ENCODE peak calls at places on chromosome 20, in nine cellular contexts. One of them, this sample, is unnamed.

GRCh38 chr20:57802877-57803717 is 93.3 kb upstream of the PMEPA1 start:
- DNase-seq in Peyer's patch: no peak
- DNase-seq in CD8-positive, alpha-beta memory T cell: no peak
- DNase-seq in heart left ventricle: no peak
- DNase-seq in left ventricle myocardium inferior: no peak
- DNase-seq in IMR-90: no peak
- DNase-seq in OCI-LY7: no peak
- DNase-seq in stomach: no peak
- DNase-seq in keratinocyte: no peak
- DNase-seq in this sample: no peak

GRCh38 chr20:24978493-24978892 is 14.1 kb downstream of the APMAP start:
- DNase-seq in Peyer's patch: no peak
- DNase-seq in CD8-positive, alpha-beta memory T cell: no peak
- DNase-seq in heart left ventricle: no peak
- DNase-seq in left ventricle myocardium inferior: no peak
- DNase-seq in IMR-90: no peak
- DNase-seq in OCI-LY7: no peak
- DNase-seq in stomach: no peak
- DNase-seq in keratinocyte: no peak
- DNase-seq in this sample: peak

GRCh38 chr20:21708738-21709534 is 3.5 kb downstream of the PAX1 start:
- DNase-seq in Peyer's patch: no peak
- DNase-seq in CD8-positive, alpha-beta memory T cell: no peak
- DNase-seq in heart left ventricle: no peak
- DNase-seq in left ventricle myocardium inferior: no peak
- DNase-seq in IMR-90: no peak
- DNase-seq in OCI-LY7: no peak
- DNase-seq in stomach: no peak
- DNase-seq in keratinocyte: no peak
- DNase-seq in this sample: no peak

GRCh38 chr20:1813101-1813529 is 82.1 kb upstream of the SIRPA start:
- DNase-seq in Peyer's patch: no peak
- DNase-seq in CD8-positive, alpha-beta memory T cell: no peak
- DNase-seq in heart left ventricle: peak
- DNase-seq in left ventricle myocardium inferior: peak
- DNase-seq in IMR-90: peak
- DNase-seq in OCI-LY7: no peak
- DNase-seq in stomach: peak
- DNase-seq in keratinocyte: no peak
- DNase-seq in this sample: peak

GRCh38 chr20:44079291-44079690 is 107.7 kb downstream of the JPH2 start:
- DNase-seq in Peyer's patch: no peak
- DNase-seq in CD8-positive, alpha-beta memory T cell: no peak
- DNase-seq in heart left ventricle: no peak
- DNase-seq in left ventricle myocardium inferior: no peak
- DNase-seq in IMR-90: no peak
- DNase-seq in OCI-LY7: no peak
- DNase-seq in stomach: no peak
- DNase-seq in keratinocyte: no peak
- DNase-seq in this sample: no peak

GRCh38 chr20:61514018-61514755 is 262.1 kb downstream of the CDH4 start:
- DNase-seq in Peyer's patch: no peak
- DNase-seq in CD8-positive, alpha-beta memory T cell: no peak
- DNase-seq in heart left ventricle: no peak
- DNase-seq in left ventricle myocardium inferior: no peak
- DNase-seq in IMR-90: no peak
- DNase-seq in OCI-LY7: no peak
- DNase-seq in stomach: no peak
- DNase-seq in keratinocyte: no peak
- DNase-seq in this sample: no peak

GRCh38 chr20:39195495-39196129 is 233.5 kb downstream of the DHX35 start:
- DNase-seq in Peyer's patch: no peak
- DNase-seq in CD8-positive, alpha-beta memory T cell: no peak
- DNase-seq in heart left ventricle: no peak
- DNase-seq in left ventricle myocardium inferior: no peak
- DNase-seq in IMR-90: no peak
- DNase-seq in OCI-LY7: no peak
- DNase-seq in stomach: no peak
- DNase-seq in keratinocyte: no peak
- DNase-seq in this sample: no peak

GRCh38 chr20:51412991-51413471 is 129.5 kb downstream of the NFATC2 start:
- DNase-seq in Peyer's patch: no peak
- DNase-seq in CD8-positive, alpha-beta memory T cell: no peak
- DNase-seq in heart left ventricle: peak
- DNase-seq in left ventricle myocardium inferior: peak
- DNase-seq in IMR-90: no peak
- DNase-seq in OCI-LY7: no peak
- DNase-seq in stomach: no peak
- DNase-seq in keratinocyte: no peak
- DNase-seq in this sample: peak

GRCh38 chr20:5061209-5061608 is 58.5 kb downstream of the PCNA start:
- DNase-seq in Peyer's patch: no peak
- DNase-seq in CD8-positive, alpha-beta memory T cell: no peak
- DNase-seq in heart left ventricle: no peak
- DNase-seq in left ventricle myocardium inferior: no peak
- DNase-seq in IMR-90: peak
- DNase-seq in OCI-LY7: no peak
- DNase-seq in stomach: no peak
- DNase-seq in keratinocyte: peak
- DNase-seq in this sample: no peak

DNA sequence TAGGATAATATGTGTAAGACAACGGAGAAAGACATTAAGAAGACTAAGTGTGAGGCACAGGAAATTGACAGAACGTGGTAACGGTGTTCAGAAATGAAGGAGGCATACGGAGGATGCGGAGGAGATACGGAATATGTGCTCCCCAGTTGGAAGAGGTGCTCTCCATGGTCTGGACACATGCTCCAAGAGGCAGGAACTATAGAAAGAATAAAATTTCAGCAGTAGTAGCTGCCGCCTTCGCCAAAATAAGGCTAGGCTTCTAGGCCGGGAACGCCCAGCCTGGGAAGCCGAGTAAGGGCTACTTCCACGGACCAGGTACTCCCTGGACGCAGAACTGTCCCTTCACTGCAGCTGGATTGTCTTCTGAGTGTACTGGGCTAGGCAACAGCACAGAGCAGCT is 7.4 kb downstream of the MAFB start:
- DNase-seq in Peyer's patch: no peak
- DNase-seq in CD8-positive, alpha-beta memory T cell: no peak
- DNase-seq in heart left ventricle: no peak
- DNase-seq in left ventricle myocardium inferior: no peak
- DNase-seq in IMR-90: no peak
- DNase-seq in OCI-LY7: no peak
- DNase-seq in stomach: no peak
- DNase-seq in keratinocyte: no peak
- DNase-seq in this sample: no peak
- H3K27ac ChIP-seq in Peyer's patch: no peak
- H3K27ac ChIP-seq in CD8-positive, alpha-beta memory T cell: no peak
- H3K27ac ChIP-seq in heart left ventricle: peak
- H3K27ac ChIP-seq in left ventricle myocardium inferior: peak
- H3K27ac ChIP-seq in IMR-90: no peak
- H3K27ac ChIP-seq in OCI-LY7: no peak
- H3K27ac ChIP-seq in stomach: no peak
- H3K27ac ChIP-seq in keratinocyte: no peak
- H3K27ac ChIP-seq in this sample: no peak

DNA sequence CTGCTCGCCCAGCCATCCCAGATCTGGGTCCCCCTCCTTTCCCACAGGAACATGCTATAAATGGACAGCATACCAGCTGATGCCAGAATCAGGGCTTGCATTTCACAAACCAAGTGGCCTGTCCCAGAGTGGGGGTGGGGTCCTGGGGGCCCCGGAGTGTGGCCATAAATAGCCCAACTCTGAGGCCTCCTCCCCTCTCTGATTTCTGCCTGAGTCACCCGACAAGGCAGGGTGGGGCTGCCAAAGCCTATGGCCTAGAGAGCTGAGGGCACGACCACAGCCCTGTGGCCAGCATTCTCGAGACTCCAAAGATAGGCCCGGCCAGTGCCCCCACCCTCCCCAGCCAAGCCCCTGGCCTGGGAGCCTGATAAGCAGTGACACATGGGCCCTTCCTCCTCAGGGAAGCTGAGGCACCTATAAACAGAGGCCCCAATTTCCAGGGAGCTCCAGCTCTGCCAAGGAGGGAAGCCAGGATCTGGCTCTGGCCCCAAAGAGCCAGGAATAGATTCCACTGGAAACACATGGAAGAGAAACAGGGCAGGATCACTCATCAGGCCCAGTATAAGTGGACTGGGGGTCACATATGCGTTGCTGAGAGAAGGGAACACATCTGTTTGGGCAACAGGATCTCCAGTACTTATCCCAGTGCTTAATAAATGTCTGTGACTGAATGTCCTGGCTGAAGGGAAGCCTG is 20.3 kb downstream of the SNTA1 start:
- DNase-seq in Peyer's patch: no peak
- DNase-seq in CD8-positive, alpha-beta memory T cell: no peak
- DNase-seq in heart left ventricle: peak
- DNase-seq in left ventricle myocardium inferior: peak
- DNase-seq in IMR-90: peak
- DNase-seq in OCI-LY7: no peak
- DNase-seq in stomach: peak
- DNase-seq in keratinocyte: no peak
- DNase-seq in this sample: peak
- H3K27ac ChIP-seq in Peyer's patch: peak
- H3K27ac ChIP-seq in CD8-positive, alpha-beta memory T cell: peak
- H3K27ac ChIP-seq in heart left ventricle: peak
- H3K27ac ChIP-seq in left ventricle myocardium inferior: peak
- H3K27ac ChIP-seq in IMR-90: peak
- H3K27ac ChIP-seq in OCI-LY7: no peak
- H3K27ac ChIP-seq in stomach: peak
- H3K27ac ChIP-seq in keratinocyte: no peak
- H3K27ac ChIP-seq in this sample: peak

GRCh38 chr20:12171927-12172581 is 254.4 kb downstream of the BTBD3 start:
- DNase-seq in Peyer's patch: no peak
- DNase-seq in CD8-positive, alpha-beta memory T cell: no peak
- DNase-seq in heart left ventricle: no peak
- DNase-seq in left ventricle myocardium inferior: no peak
- DNase-seq in IMR-90: peak
- DNase-seq in OCI-LY7: no peak
- DNase-seq in stomach: no peak
- DNase-seq in keratinocyte: no peak
- DNase-seq in this sample: no peak

GRCh38 chr20:12170406-12170805 is 252.7 kb downstream of the BTBD3 start:
- DNase-seq in Peyer's patch: no peak
- DNase-seq in CD8-positive, alpha-beta memory T cell: no peak
- DNase-seq in heart left ventricle: no peak
- DNase-seq in left ventricle myocardium inferior: no peak
- DNase-seq in IMR-90: no peak
- DNase-seq in OCI-LY7: no peak
- DNase-seq in stomach: no peak
- DNase-seq in keratinocyte: no peak
- DNase-seq in this sample: no peak

GRCh38 chr20:12175538-12175937 is 257.8 kb downstream of the BTBD3 start:
- DNase-seq in Peyer's patch: no peak
- DNase-seq in CD8-positive, alpha-beta memory T cell: no peak
- DNase-seq in heart left ventricle: no peak
- DNase-seq in left ventricle myocardium inferior: no peak
- DNase-seq in IMR-90: no peak
- DNase-seq in OCI-LY7: no peak
- DNase-seq in stomach: no peak
- DNase-seq in keratinocyte: no peak
- DNase-seq in this sample: no peak

GRCh38 chr20:12177657-12178293 is 260.1 kb downstream of the BTBD3 start:
- DNase-seq in Peyer's patch: no peak
- DNase-seq in CD8-positive, alpha-beta memory T cell: no peak
- DNase-seq in heart left ventricle: no peak
- DNase-seq in left ventricle myocardium inferior: no peak
- DNase-seq in IMR-90: no peak
- DNase-seq in OCI-LY7: no peak
- DNase-seq in stomach: no peak
- DNase-seq in keratinocyte: no peak
- DNase-seq in this sample: no peak

DNA sequence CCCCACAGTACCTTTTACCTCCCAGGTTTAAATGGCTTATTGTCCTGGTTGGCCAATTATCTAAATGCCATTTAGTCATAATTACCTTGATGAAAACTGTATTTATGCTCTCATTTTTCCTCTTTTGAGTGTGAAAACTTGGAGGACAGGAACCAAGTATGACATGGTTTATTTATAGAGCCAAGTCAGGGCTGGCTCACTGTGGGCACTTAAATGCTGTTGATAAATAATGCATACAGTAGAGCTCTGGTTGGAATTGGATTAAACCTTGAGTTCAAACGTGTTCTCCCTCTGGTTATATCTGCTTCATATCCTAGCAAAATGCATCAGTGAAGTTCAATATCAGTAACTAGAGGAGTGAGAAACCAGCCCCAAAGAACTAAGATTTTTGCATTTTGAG is 255.6 kb downstream of the BTBD3 start:
- DNase-seq in Peyer's patch: no peak
- DNase-seq in CD8-positive, alpha-beta memory T cell: no peak
- DNase-seq in heart left ventricle: no peak
- DNase-seq in left ventricle myocardium inferior: no peak
- DNase-seq in IMR-90: peak
- DNase-seq in OCI-LY7: no peak
- DNase-seq in stomach: no peak
- DNase-seq in keratinocyte: no peak
- DNase-seq in this sample: no peak
- H3K27ac ChIP-seq in Peyer's patch: no peak
- H3K27ac ChIP-seq in CD8-positive, alpha-beta memory T cell: no peak
- H3K27ac ChIP-seq in heart left ventricle: peak
- H3K27ac ChIP-seq in left ventricle myocardium inferior: peak
- H3K27ac ChIP-seq in IMR-90: no peak
- H3K27ac ChIP-seq in OCI-LY7: no peak
- H3K27ac ChIP-seq in stomach: peak
- H3K27ac ChIP-seq in keratinocyte: no peak
- H3K27ac ChIP-seq in this sample: no peak

GRCh38 chr20:47687095-47687987 is 97.9 kb downstream of the SULF2 start:
- DNase-seq in Peyer's patch: no peak
- DNase-seq in CD8-positive, alpha-beta memory T cell: no peak
- DNase-seq in heart left ventricle: peak
- DNase-seq in left ventricle myocardium inferior: no peak
- DNase-seq in IMR-90: no peak
- DNase-seq in OCI-LY7: no peak
- DNase-seq in stomach: no peak
- DNase-seq in keratinocyte: no peak
- DNase-seq in this sample: no peak

GRCh38 chr20:47688385-47689381 is 96.6 kb downstream of the SULF2 start:
- DNase-seq in Peyer's patch: no peak
- DNase-seq in CD8-positive, alpha-beta memory T cell: no peak
- DNase-seq in heart left ventricle: no peak
- DNase-seq in left ventricle myocardium inferior: no peak
- DNase-seq in IMR-90: peak
- DNase-seq in OCI-LY7: no peak
- DNase-seq in stomach: no peak
- DNase-seq in keratinocyte: no peak
- DNase-seq in this sample: no peak

GRCh38 chr20:47689726-47690125 is 95.6 kb downstream of the SULF2 start:
- DNase-seq in Peyer's patch: no peak
- DNase-seq in CD8-positive, alpha-beta memory T cell: no peak
- DNase-seq in heart left ventricle: no peak
- DNase-seq in left ventricle myocardium inferior: no peak
- DNase-seq in IMR-90: no peak
- DNase-seq in OCI-LY7: no peak
- DNase-seq in stomach: no peak
- DNase-seq in keratinocyte: no peak
- DNase-seq in this sample: no peak

GRCh38 chr20:47684306-47685080 is 100.8 kb downstream of the SULF2 start:
- DNase-seq in Peyer's patch: no peak
- DNase-seq in CD8-positive, alpha-beta memory T cell: no peak
- DNase-seq in heart left ventricle: no peak
- DNase-seq in left ventricle myocardium inferior: no peak
- DNase-seq in IMR-90: no peak
- DNase-seq in OCI-LY7: no peak
- DNase-seq in stomach: no peak
- DNase-seq in keratinocyte: no peak
- DNase-seq in this sample: peak

GRCh38 chr20:47686545-47686944 is 98.7 kb downstream of the SULF2 start:
- DNase-seq in Peyer's patch: no peak
- DNase-seq in CD8-positive, alpha-beta memory T cell: no peak
- DNase-seq in heart left ventricle: peak
- DNase-seq in left ventricle myocardium inferior: no peak
- DNase-seq in IMR-90: peak
- DNase-seq in OCI-LY7: no peak
- DNase-seq in stomach: no peak
- DNase-seq in keratinocyte: no peak
- DNase-seq in this sample: peak
- H3K27ac ChIP-seq in Peyer's patch: no peak
- H3K27ac ChIP-seq in CD8-positive, alpha-beta memory T cell: no peak
- H3K27ac ChIP-seq in heart left ventricle: no peak
- H3K27ac ChIP-seq in left ventricle myocardium inferior: no peak
- H3K27ac ChIP-seq in IMR-90: no peak
- H3K27ac ChIP-seq in OCI-LY7: no peak
- H3K27ac ChIP-seq in stomach: no peak
- H3K27ac ChIP-seq in keratinocyte: no peak
- H3K27ac ChIP-seq in this sample: no peak